ENCODE peak calls at places on chromosomes 11 and 22, in five cellular contexts. P, O, W, M and G are unnamed samples.
A peak's percentile ranks its signal among the peaks of the same experiment; 100 is the strongest.

GRCh38 chr11:86196924-86197323 is 47.6 kb upstream of the EED start:
- DNase-seq in M (no peak), P (no peak), O (no peak), W (no peak), G (no peak)

GRCh38 chr11:45475135-45475534 is 189.0 kb upstream of the SYT13 start:
- DNase-seq in O (no peak), M (no peak), P (no peak), W (no peak), G (no peak)

GRCh38 chr22:39207141-39208012 is 37.4 kb downstream of the PDGFB start:
- DNase-seq in W (peak; percentile 48), P (no peak), M (no peak), O (peak; percentile 11), G (no peak)

GRCh38 chr11:102869354-102869753 is 5.4 kb downstream of the MMP12 start:
- DNase-seq in M (no peak), O (no peak), P (no peak), W (no peak), G (no peak)

GRCh38 chr22:32175751-32176644 is 16.9 kb upstream of the C22orf42 start:
- DNase-seq in W (no peak), O (no peak), P (no peak), M (no peak), G (no peak)

GRCh38 chr11:65419773-65420481 is 2.7 kb upstream of the NEAT1 start:
- DNase-seq in M (peak; percentile 71), W (peak; percentile 95), O (peak; percentile 89), P (peak; percentile 99), G (peak; percentile 93)

GRCh38 chr22:45310331-45311032 is 748 bp downstream of the FAM118A start:
- DNase-seq in M (no peak), W (no peak), P (no peak), O (no peak), G (no peak)

GRCh38 chr22:45994516-45995404 is 17.8 kb upstream of the WNT7B start:
- DNase-seq in P (no peak), O (peak; percentile 44), M (peak; percentile 62), W (peak; percentile 88), G (peak; percentile 82)

GRCh38 chr22:37639070-37639760 is at the start of gene SH3BP1:
- DNase-seq in O (no peak), P (no peak), W (peak; percentile 59), M (peak; percentile 73), G (no peak)
- TF ChIP-seq POLR2A in O (no peak), P (no peak), W (no peak), M (peak; percentile 30), G (no peak)

DNA sequence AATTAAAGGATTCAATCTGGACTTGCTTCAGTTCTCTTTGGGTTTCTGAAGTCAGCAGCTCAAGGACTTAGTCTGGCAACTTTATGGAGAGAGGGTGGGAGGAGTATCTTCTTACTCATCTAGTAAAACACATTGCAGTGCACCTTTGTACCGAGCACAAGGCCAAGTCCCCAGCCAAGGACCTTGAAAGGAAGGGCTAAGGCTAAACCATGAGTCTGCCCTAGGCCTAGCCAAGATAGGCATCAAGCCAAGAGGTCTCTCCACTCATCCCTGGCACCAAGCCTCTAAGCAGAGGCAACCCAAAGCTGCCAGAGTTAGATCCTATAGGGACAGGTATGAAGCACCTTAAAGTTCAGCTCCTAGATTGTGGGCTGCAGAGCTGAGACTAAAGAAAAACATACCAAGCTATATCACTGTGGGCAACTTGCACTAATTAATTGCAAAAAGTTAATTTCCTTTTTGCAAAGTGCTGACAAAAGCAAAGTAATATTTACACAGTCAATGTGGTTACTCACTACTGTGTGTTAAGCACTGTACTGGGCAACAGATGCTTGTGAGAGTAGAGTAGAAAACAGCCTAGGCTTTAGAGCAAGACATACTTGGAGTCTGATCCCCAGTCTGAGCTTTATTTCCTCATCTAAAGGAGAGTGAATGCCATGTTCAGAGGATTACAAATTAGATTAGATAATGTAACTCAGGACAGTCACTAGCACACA is 7.3 kb downstream of the COA4 start:
- DNase-seq in M (no peak), W (no peak), O (peak; percentile 6), P (no peak), G (no peak)
- TF ChIP-seq POLR2A in M (peak; percentile 16), W (no peak), O (no peak), P (no peak), G (no peak)

GRCh38 chr11:73047773-73048371 is 94.2 kb downstream of the FCHSD2 start:
- DNase-seq in O (no peak), W (no peak), P (no peak), M (no peak), G (no peak)
- TF ChIP-seq POLR2A in O (no peak), W (no peak), P (no peak), M (no peak), G (no peak)

GRCh38 chr11:57421066-57421465 is 5.9 kb downstream of the SLC43A3 start:
- DNase-seq in O (no peak), W (no peak), M (no peak), P (no peak), G (no peak)

GRCh38 chr11:57416436-57416835 is 10.5 kb downstream of the SLC43A3 start:
- DNase-seq in W (no peak), M (no peak), P (no peak), O (no peak), G (no peak)

GRCh38 chr11:57414612-57415212 is 12.2 kb downstream of the SLC43A3 start:
- DNase-seq in W (no peak), O (no peak), P (no peak), M (no peak), G (no peak)

GRCh38 chr11:57413681-57414080 is 13.2 kb downstream of the SLC43A3 start:
- DNase-seq in W (no peak), O (no peak), P (no peak), M (no peak), G (no peak)

GRCh38 chr11:57417056-57417455 is 9.9 kb downstream of the SLC43A3 start:
- DNase-seq in W (no peak), P (no peak), O (peak; percentile 48), M (no peak), G (peak; percentile 20)
- TF ChIP-seq POLR2A in W (no peak), P (no peak), O (no peak), M (no peak), G (no peak)

GRCh38 chr11:63552921-63553320 is 10.3 kb downstream of the PLAAT2 start:
- DNase-seq in P (no peak), O (no peak), M (no peak), W (no peak), G (peak; percentile 28)

GRCh38 chr11:63556404-63556803 is 6.8 kb downstream of the PLAAT2 start:
- DNase-seq in P (no peak), O (no peak), W (no peak), M (no peak), G (no peak)

GRCh38 chr11:63554901-63555218 is 8.3 kb downstream of the PLAAT2 start:
- DNase-seq in M (no peak), O (no peak), W (no peak), P (no peak), G (no peak)

GRCh38 chr11:63551889-63552266 is 11.3 kb downstream of the PLAAT2 start:
- DNase-seq in M (no peak), W (no peak), P (no peak), O (no peak), G (no peak)

GRCh38 chr11:63553759-63554158 is 9.4 kb downstream of the PLAAT2 start:
- DNase-seq in P (no peak), O (no peak), W (no peak), M (no peak), G (peak; percentile 28)
- TF ChIP-seq POLR2A in P (no peak), O (no peak), W (no peak), M (no peak), G (no peak)

DNA sequence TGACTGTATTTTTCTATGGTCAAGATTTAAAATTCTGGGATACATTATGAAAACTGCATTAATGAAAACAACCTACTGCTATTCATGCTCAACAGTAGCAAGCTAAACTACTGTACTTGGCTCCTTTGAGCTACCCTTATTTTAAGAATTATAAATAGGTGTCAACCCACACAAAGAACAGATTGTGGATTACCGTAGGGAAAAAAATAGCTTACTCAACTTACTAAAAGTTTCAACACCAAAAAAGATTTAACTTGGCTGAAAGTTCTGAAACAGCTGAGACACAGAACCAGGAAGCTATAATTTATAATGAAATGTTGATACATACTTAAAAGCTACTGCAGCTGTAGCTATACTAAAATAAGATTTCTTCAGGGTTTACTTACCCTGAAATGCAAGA is 10.1 kb downstream of the LIN7C start:
- DNase-seq in O (peak; percentile 49), P (no peak), W (no peak), M (no peak), G (no peak)
- TF ChIP-seq POLR2A in O (no peak), P (no peak), W (no peak), M (no peak), G (no peak)